ENCODE peak calls at places on chromosome 3, in five cellular contexts. H is heart left ventricle, E is gastrocnemius medialis, J is uterus, Q is neuronal stem cell. Z is an unnamed sample. For H3K36me3, the result is how much of the 10 kb centered on the place peaks cover.

GRCh38 chr3:182490601-182491485 is 302.5 kb upstream of the ATP11B start:
- DNase-seq in H (no peak), E (no peak), Q (peak), J (no peak), Z (no peak)

GRCh38 chr3:58660998-58661397 is 5.6 kb downstream of the FAM3D start:
- DNase-seq in Q (no peak), J (no peak), H (no peak), E (no peak), Z (no peak)

GRCh38 chr3:54600441-54601204 is 327.2 kb downstream of the LRTM1 start:
- DNase-seq in E (peak), J (no peak), H (no peak), Q (no peak), Z (peak)

GRCh38 chr3:157119369-157119951 is 40.5 kb downstream of the CCNL1 start:
- DNase-seq in H (no peak), Q (no peak), J (no peak), E (no peak), Z (no peak)

GRCh38 chr3:117873236-117873635 is 1161.4 kb downstream of the IGSF11 start:
- DNase-seq in H (no peak), J (peak), E (no peak), Q (no peak), Z (no peak)

GRCh38 chr3:78101363-78101762 is 1061.5 kb downstream of the ROBO2 start:
- DNase-seq in Q (no peak), J (no peak), H (no peak), E (no peak), Z (no peak)

GRCh38 chr3:25033407-25034029 is 394.5 kb upstream of the RARB start:
- DNase-seq in H (peak), E (peak), Q (peak), J (no peak), Z (peak)

GRCh38 chr3:155870945-155871745 is 695 bp downstream of the GMPS start:
- DNase-seq in H (peak), Q (peak), E (peak), J (peak), Z (peak)

GRCh38 chr3:8632402-8633237 is 12.0 kb downstream of the SSUH2 start:
- DNase-seq in H (no peak), Q (no peak), J (no peak), E (no peak), Z (no peak)

GRCh38 chr3:125440970-125441369 is 65.8 kb upstream of the ZNF148 start:
- DNase-seq in J (no peak), E (no peak), H (no peak), Q (no peak), Z (no peak)

GRCh38 chr3:37765591-37766219 is 96.0 kb upstream of the CTDSPL start:
- DNase-seq in J (peak), E (no peak), Q (peak), H (peak), Z (peak)

GRCh38 chr3:139491027-139491700 is 14.8 kb upstream of the RBP2 start:
- DNase-seq in J (no peak), E (no peak), Q (no peak), H (peak), Z (no peak)

GRCh38 chr3:15512173-15512572 is 9.3 kb downstream of the COLQ start:
- DNase-seq in J (no peak), H (peak), E (peak), Q (no peak), Z (peak)

GRCh38 chr3:3799173-3800075 is at the start of gene LRRN1:
- DNase-seq in Q (peak), H (peak), J (peak), E (peak), Z (peak)

GRCh38 chr3:130779031-130779430 is 32.4 kb upstream of the PIK3R4 start:
- DNase-seq in J (no peak), Q (no peak), E (no peak), H (no peak), Z (no peak)

GRCh38 chr3:157412323-157412845 is 24.3 kb upstream of the PTX3 start:
- DNase-seq in Q (no peak), J (no peak), E (no peak), H (no peak), Z (no peak)

GRCh38 chr3:38214560-38214959 is 49.2 kb downstream of the OXSR1 start:
- DNase-seq in Q (no peak), H (no peak), J (no peak), E (no peak), Z (no peak)

GRCh38 chr3:146513386-146514051 is 30.9 kb downstream of the PLSCR1 start:
- DNase-seq in H (no peak), Q (no peak), E (no peak), J (no peak), Z (no peak)

GRCh38 chr3:170331143-170331542 is 26.4 kb upstream of the SKIL start:
- DNase-seq in E (no peak), H (no peak), Q (no peak), J (no peak), Z (no peak)

GRCh38 chr3:122350814-122351418 is 25.9 kb downstream of the CSTA start:
- DNase-seq in H (no peak), J (no peak), Q (no peak), E (no peak), Z (no peak)

GRCh38 chr3:154151969-154152368 is 30.8 kb downstream of the ARHGEF26 start:
- DNase-seq in E (no peak), J (no peak), H (no peak), Q (no peak), Z (no peak)

GRCh38 chr3:128735287-128735686 is 9.3 kb downstream of the RAB7A start:
- DNase-seq in H (no peak), Q (no peak), E (no peak), J (no peak), Z (no peak)

GRCh38 chr3:87390318-87390717 is 113.9 kb upstream of the POU1F1 start:
- DNase-seq in E (no peak), J (no peak), H (no peak), Q (no peak), Z (no peak)

GRCh38 chr3:22959593-22959992 is 243.5 kb upstream of the UBE2E2 start:
- DNase-seq in E (no peak), J (no peak), Q (no peak), H (no peak), Z (no peak)

GRCh38 chr3:12924437-12924836 is 83.1 kb upstream of the RPL32 start:
- DNase-seq in Q (no peak), E (no peak), J (no peak), H (no peak), Z (no peak)

GRCh38 chr3:154367221-154367620 is 42.9 kb upstream of the DHX36 start:
- DNase-seq in E (no peak), Q (no peak), J (no peak), H (no peak), Z (no peak)

GRCh38 chr3:149382091-149382467 is 4.6 kb upstream of the TM4SF1 start:
- DNase-seq in J (no peak), E (no peak), Q (no peak), H (no peak), Z (no peak)

GRCh38 chr3:72154391-72155300 is 369.7 kb upstream of the PROK2 start:
- DNase-seq in J (no peak), H (no peak), E (no peak), Q (no peak), Z (no peak)

GRCh38 chr3:1072040-1072439 is 20.8 kb upstream of the CNTN6 start:
- DNase-seq in J (no peak), Q (no peak), E (no peak), H (no peak), Z (no peak)

GRCh38 chr3:140432176-140432753 is 245.6 kb upstream of the TRIM42 start:
- DNase-seq in J (no peak), E (no peak), H (no peak), Q (no peak), Z (no peak)

GRCh38 chr3:142912440-142913172 is 23.7 kb upstream of the PCOLCE2 start:
- DNase-seq in H (no peak), E (no peak), Q (no peak), J (no peak), Z (peak)
- H3K4me3 ChIP-seq in H (no peak), E (no peak), Q (no peak), J (no peak), Z (no peak)

GRCh38 chr3:108022316-108023150 is 68.3 kb downstream of the CD47 start:
- DNase-seq in J (no peak), H (no peak), E (no peak), Q (no peak), Z (no peak)
- H3K27ac ChIP-seq in J (no peak), H (no peak), E (no peak), Q (no peak), Z (no peak)

GRCh38 chr3:141532609-141533008 is 45.8 kb downstream of the RASA2 start:
- DNase-seq in Q (no peak), E (no peak), H (no peak), J (no peak), Z (no peak)
- H3K36me3 ChIP-seq in Q (under half), E (under half), H (under half), J (under half), Z (under half)

DNA sequence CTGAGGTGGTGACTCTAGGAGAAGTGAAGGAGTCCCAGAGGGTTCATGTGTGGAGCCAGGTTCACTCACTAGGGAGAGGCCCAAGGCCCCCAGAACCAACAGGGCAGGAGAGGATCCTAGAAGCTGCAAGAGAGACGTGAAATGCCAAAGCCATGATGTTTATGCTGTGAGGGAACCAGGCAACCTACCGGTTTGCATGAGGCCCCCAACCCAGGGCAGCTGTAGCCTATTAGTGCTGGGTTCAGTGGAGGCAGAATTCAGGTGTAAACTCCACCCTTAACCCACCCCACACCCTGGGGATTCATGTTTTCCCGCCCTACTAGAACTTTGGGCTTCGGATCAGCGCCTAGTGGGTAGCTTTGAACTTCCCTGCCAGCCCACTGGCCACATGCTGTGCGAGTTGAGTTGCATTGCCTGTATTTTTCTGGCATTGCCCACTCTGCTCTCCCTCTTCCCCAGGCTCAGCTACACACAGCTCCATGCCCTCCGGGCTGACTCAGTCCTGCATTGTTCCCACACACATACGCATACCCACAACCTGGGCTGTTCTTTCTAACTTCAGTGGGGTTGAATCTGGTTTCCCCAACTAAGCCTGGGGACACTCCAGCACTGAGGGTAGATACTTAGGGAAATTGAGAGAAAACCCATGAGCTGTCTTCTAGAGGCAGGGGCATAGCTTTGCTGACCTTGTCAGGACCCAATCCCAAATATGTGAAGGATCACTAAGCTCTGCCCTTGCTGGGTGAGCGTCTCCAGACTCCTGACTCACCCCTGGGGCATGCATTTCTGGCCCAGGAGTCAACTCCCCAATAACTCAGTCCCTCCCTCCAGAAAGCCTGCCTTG is 2.0 kb upstream of the ZBTB47 start:
- DNase-seq in Q (no peak), H (no peak), E (peak), J (no peak), Z (no peak)
- H3K4me3 ChIP-seq in Q (no peak), H (peak), E (no peak), J (no peak), Z (peak)